ENCODE peak calls at places on chromosomes 1 and 21, in five cellular contexts. V, Q, M, L and N are unnamed samples.

GRCh38 chr1:203150511-203151297 is 23.2 kb downstream of the ADORA1 start:
- DNase-seq in V (no peak), M (no peak), L (no peak), Q (no peak), N (no peak)

GRCh38 chr1:24635195-24635843 is 7.8 kb upstream of the SRRM1 start:
- DNase-seq in V (peak; percentile 50), Q (peak; percentile 86), M (no peak), L (peak; percentile 13), N (peak; percentile 67)

GRCh38 chr1:158818991-158819405 is 12.2 kb upstream of the MNDA start:
- DNase-seq in Q (no peak), L (no peak), M (no peak), V (no peak), N (no peak)

GRCh38 chr1:58886611-58887010 is 102.8 kb upstream of the JUN start:
- DNase-seq in Q (no peak), M (peak; percentile 35), V (no peak), L (no peak), N (no peak)

GRCh38 chr1:222974496-222974895 is 159.7 kb downstream of the DISP1 start:
- DNase-seq in M (no peak), Q (no peak), V (no peak), L (peak; percentile 13), N (no peak)

GRCh38 chr21:41345934-41346685 is 15.7 kb upstream of the MX2 start:
- DNase-seq in Q (no peak), V (no peak), L (no peak), M (no peak), N (no peak)

GRCh38 chr1:183138301-183138700 is 47.8 kb upstream of the LAMC2 start:
- DNase-seq in Q (no peak), M (no peak), L (no peak), V (no peak), N (no peak)

GRCh38 chr21:33496345-33496744 is 4.8 kb upstream of the DNAJC28 start:
- DNase-seq in L (no peak), M (no peak), Q (no peak), V (no peak), N (no peak)

GRCh38 chr1:2801535-2802291 is at the start of gene TTC34:
- DNase-seq in M (peak; percentile 41), L (peak; percentile 69), V (peak; percentile 18), Q (no peak), N (no peak)

GRCh38 chr21:42514883-42515228 is 1.2 kb downstream of the SLC37A1 start:
- DNase-seq in Q (no peak), M (no peak), V (no peak), L (no peak), N (no peak)

GRCh38 chr1:27568247-27569087 is 35.5 kb downstream of the AHDC1 start:
- DNase-seq in Q (no peak), V (peak; percentile 93), L (peak; percentile 89), M (peak; percentile 98), N (peak; percentile 91)